ENCODE peak calls at places on chromosomes 2 and 18, in five cellular contexts. A is stromal cell of bone marrow, G is omental fat pad, Q is sciatic nerve, C is dorsolateral prefrontal cortex. N is an unnamed sample.

GRCh38 chr2:237405006-237405559 is 8.9 kb downstream of the COL6A3 start:
- DNase-seq in A (peak), G (no peak), Q (no peak), C (no peak), N (no peak)

GRCh38 chr2:126736133-126736874 is 80.3 kb downstream of the GYPC start:
- DNase-seq in A (no peak), G (no peak), Q (no peak), C (no peak), N (peak)

GRCh38 chr2:189933911-189934399 is 128.6 kb downstream of the MSTN start:
- DNase-seq in A (peak), G (no peak), Q (no peak), C (no peak), N (peak)

GRCh38 chr2:1633936-1634587 is 110.3 kb downstream of the PXDN start:
- DNase-seq in A (no peak), G (no peak), Q (no peak), C (no peak), N (no peak)

GRCh38 chr2:197286805-197287595 is 23.6 kb downstream of the ANKRD44 start:
- DNase-seq in A (peak), G (no peak), Q (no peak), C (no peak), N (peak)

GRCh38 chr18:58896734-58897508 is 32.2 kb downstream of the ZNF532 start:
- DNase-seq in A (no peak), G (no peak), Q (no peak), C (no peak), N (no peak)

GRCh38 chr2:200860092-200860795 is 4.2 kb downstream of the CLK1 start:
- DNase-seq in A (peak), G (no peak), Q (no peak), C (peak), N (no peak)

GRCh38 chr18:49174478-49174877 is 223.7 kb upstream of the SMAD7 start:
- DNase-seq in A (peak), G (no peak), Q (no peak), C (no peak), N (peak)

GRCh38 chr2:166293984-166294383 is 81.8 kb downstream of the SCN9A start:
- DNase-seq in A (peak), G (no peak), Q (no peak), C (no peak), N (no peak)